ENCODE peak calls at places on chromosomes 3 and 15, in five cellular contexts. One of them, this sample, is unnamed.

GRCh38 chr3:115007966-115008365 is 139.1 kb downstream of the ZBTB20 start:
- DNase-seq in breast epithelium: no peak
- DNase-seq in tibial nerve: no peak
- DNase-seq in prostate gland: no peak
- DNase-seq in HCT116: no peak
- DNase-seq in this sample: no peak

GRCh38 chr3:11717768-11718581 is 74.3 kb upstream of the VGLL4 start:
- DNase-seq in breast epithelium: no peak
- DNase-seq in tibial nerve: no peak
- DNase-seq in prostate gland: no peak
- DNase-seq in HCT116: no peak
- DNase-seq in this sample: peak

GRCh38 chr3:46667061-46667621 is 26.3 kb downstream of the ALS2CL start:
- DNase-seq in breast epithelium: peak
- DNase-seq in tibial nerve: no peak
- DNase-seq in prostate gland: no peak
- DNase-seq in HCT116: no peak
- DNase-seq in this sample: no peak

GRCh38 chr3:12471228-12471627 is 13.1 kb upstream of the TSEN2 start:
- DNase-seq in breast epithelium: no peak
- DNase-seq in tibial nerve: no peak
- DNase-seq in prostate gland: no peak
- DNase-seq in HCT116: peak
- DNase-seq in this sample: no peak

GRCh38 chr3:13581485-13582365 is 32.8 kb downstream of the FBLN2 start:
- DNase-seq in breast epithelium: no peak
- DNase-seq in tibial nerve: no peak
- DNase-seq in prostate gland: no peak
- DNase-seq in HCT116: no peak
- DNase-seq in this sample: peak

GRCh38 chr3:122392868-122393844 is 9.2 kb downstream of the FAM162A start:
- DNase-seq in breast epithelium: no peak
- DNase-seq in tibial nerve: no peak
- DNase-seq in prostate gland: no peak
- DNase-seq in HCT116: no peak
- DNase-seq in this sample: no peak

GRCh38 chr15:90598053-90598577 is 68.4 kb downstream of the CRTC3 start:
- DNase-seq in breast epithelium: no peak
- DNase-seq in tibial nerve: peak
- DNase-seq in prostate gland: no peak
- DNase-seq in HCT116: no peak
- DNase-seq in this sample: peak

GRCh38 chr3:2098398-2099027 is at the start of gene CNTN4:
- DNase-seq in breast epithelium: peak
- DNase-seq in tibial nerve: peak
- DNase-seq in prostate gland: peak
- DNase-seq in HCT116: no peak
- DNase-seq in this sample: peak

GRCh38 chr3:3302964-3303363 is 123.5 kb upstream of the CRBN start:
- DNase-seq in breast epithelium: no peak
- DNase-seq in tibial nerve: no peak
- DNase-seq in prostate gland: no peak
- DNase-seq in HCT116: no peak
- DNase-seq in this sample: no peak

GRCh38 chr15:51085764-51086163 is 8.9 kb downstream of the TNFAIP8L3 start:
- DNase-seq in breast epithelium: no peak
- DNase-seq in tibial nerve: no peak
- DNase-seq in prostate gland: no peak
- DNase-seq in HCT116: no peak
- DNase-seq in this sample: no peak

GRCh38 chr3:136919799-136920580 is 37.8 kb upstream of the IL20RB start:
- DNase-seq in breast epithelium: no peak
- DNase-seq in tibial nerve: no peak
- DNase-seq in prostate gland: no peak
- DNase-seq in HCT116: no peak
- DNase-seq in this sample: no peak

GRCh38 chr15:73125219-73125618 is 73.0 kb downstream of the NEO1 start:
- DNase-seq in breast epithelium: no peak
- DNase-seq in tibial nerve: no peak
- DNase-seq in prostate gland: no peak
- DNase-seq in HCT116: no peak
- DNase-seq in this sample: no peak

GRCh38 chr15:68833734-68834334 is 13.1 kb upstream of the ANP32A start:
- DNase-seq in breast epithelium: no peak
- DNase-seq in tibial nerve: no peak
- DNase-seq in prostate gland: no peak
- DNase-seq in HCT116: no peak
- DNase-seq in this sample: no peak

GRCh38 chr3:51967384-51968174 is at the start of gene PCBP4:
- DNase-seq in breast epithelium: peak
- DNase-seq in tibial nerve: peak
- DNase-seq in prostate gland: peak
- DNase-seq in HCT116: no peak
- DNase-seq in this sample: peak

GRCh38 chr3:159899198-159899597 is 89.4 kb upstream of the IL12A start:
- DNase-seq in breast epithelium: no peak
- DNase-seq in tibial nerve: no peak
- DNase-seq in prostate gland: no peak
- DNase-seq in HCT116: no peak
- DNase-seq in this sample: no peak

GRCh38 chr3:13073042-13073906 is at the start of gene IQSEC1:
- DNase-seq in breast epithelium: no peak
- DNase-seq in tibial nerve: no peak
- DNase-seq in prostate gland: peak
- DNase-seq in HCT116: no peak
- DNase-seq in this sample: peak

GRCh38 chr15:48966595-48967301 is 3.0 kb upstream of the SHC4 start:
- DNase-seq in breast epithelium: no peak
- DNase-seq in tibial nerve: no peak
- DNase-seq in prostate gland: no peak
- DNase-seq in HCT116: no peak
- DNase-seq in this sample: no peak

GRCh38 chr15:39077998-39078397 is 502.9 kb upstream of the THBS1 start:
- DNase-seq in breast epithelium: no peak
- DNase-seq in tibial nerve: no peak
- DNase-seq in prostate gland: no peak
- DNase-seq in HCT116: no peak
- DNase-seq in this sample: no peak
- TF ChIP-seq POLR2A in breast epithelium: no peak
- TF ChIP-seq POLR2A in tibial nerve: no peak
- TF ChIP-seq POLR2A in prostate gland: no peak
- TF ChIP-seq POLR2A in HCT116: no peak
- TF ChIP-seq POLR2A in this sample: no peak

DNA sequence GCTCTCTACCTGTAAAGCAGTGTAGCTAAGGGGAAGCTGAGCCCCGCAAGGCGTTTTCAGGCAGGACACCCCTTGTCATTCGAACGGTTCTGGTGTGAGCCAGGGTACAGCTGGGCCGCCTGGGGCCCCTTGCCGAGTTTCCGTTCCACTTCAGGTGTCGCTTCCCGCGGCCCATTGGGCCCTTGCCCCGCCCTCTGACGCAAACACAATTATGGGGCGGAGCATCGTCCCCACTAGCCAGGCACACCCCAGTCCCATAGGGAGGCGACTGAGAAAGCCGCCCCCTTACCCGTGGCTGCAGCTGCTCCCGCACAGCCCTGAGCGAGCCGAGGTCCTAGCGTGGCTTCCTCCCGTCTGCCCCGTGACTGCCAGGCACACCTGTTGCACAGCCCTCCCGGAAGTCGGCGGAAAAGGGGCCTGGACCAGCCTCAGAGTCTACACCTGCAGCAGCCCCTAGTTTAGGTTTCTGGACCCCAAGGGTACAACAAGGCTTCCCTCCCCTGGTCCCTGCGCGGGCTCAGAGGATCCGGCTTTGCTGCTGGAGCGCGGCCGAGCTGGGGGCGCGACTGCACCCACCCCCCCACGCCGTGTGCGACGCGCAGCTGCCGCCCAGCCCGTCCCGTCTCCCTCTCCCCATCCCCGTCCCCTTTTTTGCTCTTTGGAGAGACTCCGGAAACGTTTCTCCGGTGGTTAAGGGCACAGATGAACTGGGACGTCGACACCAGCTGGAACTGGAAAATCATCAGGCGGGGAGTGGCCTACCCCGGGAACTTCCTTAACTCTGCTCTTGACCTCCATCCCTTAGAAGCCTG is at the start of gene PLSCR2:
- DNase-seq in breast epithelium: peak
- DNase-seq in tibial nerve: peak
- DNase-seq in prostate gland: peak
- DNase-seq in HCT116: no peak
- DNase-seq in this sample: peak
- TF ChIP-seq POLR2A in breast epithelium: no peak
- TF ChIP-seq POLR2A in tibial nerve: peak
- TF ChIP-seq POLR2A in prostate gland: peak
- TF ChIP-seq POLR2A in HCT116: no peak
- TF ChIP-seq POLR2A in this sample: no peak

DNA sequence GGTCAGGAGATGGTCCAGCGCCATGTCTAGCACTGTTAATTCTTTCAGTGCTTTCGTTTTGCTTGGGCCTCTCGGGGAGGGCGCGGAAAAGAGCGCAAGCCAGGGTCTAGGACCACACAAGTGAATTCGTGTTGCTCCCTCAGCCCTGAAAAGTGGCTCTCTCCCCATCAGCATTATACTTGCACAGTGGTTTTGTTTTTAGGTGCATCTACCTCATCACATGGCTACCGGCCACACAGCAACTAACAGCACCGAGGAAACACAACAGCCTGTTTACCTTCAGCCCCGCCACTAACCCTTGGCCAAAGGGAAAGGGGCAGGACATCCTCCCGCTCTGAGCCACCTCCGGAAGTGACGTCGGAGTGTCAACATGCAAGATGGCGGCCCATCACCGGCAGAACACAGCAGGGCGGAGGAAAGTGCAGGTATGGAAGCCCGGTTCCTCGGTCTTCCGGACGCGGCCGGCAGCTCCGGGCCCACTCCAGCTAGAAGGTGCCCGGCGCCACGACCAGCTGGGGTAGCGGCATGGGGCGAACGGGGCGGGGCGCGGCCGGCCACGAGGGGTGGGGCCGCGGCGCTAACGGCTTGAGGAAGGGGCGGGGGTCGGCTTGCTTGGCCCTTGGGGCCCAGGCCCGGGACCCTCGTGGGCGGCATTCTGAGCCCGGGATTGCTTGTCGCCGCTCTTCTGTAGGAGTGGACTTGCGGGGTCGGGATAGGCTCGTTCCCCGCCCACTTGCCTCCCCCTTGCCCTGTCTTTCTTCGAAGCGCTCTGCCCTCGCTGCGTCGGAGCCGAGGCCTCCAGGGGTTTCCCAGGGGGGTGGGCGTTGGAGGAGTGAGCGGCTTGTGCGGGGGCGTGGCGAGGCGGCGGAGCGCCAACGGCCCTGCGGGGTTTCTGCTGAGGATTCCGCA is at the start of the genes SCN11A and WDR48:
- DNase-seq in breast epithelium: peak
- DNase-seq in tibial nerve: peak
- DNase-seq in prostate gland: peak
- DNase-seq in HCT116: peak
- DNase-seq in this sample: peak
- TF ChIP-seq POLR2A in breast epithelium: peak
- TF ChIP-seq POLR2A in tibial nerve: peak
- TF ChIP-seq POLR2A in prostate gland: peak
- TF ChIP-seq POLR2A in HCT116: peak
- TF ChIP-seq POLR2A in this sample: peak

DNA sequence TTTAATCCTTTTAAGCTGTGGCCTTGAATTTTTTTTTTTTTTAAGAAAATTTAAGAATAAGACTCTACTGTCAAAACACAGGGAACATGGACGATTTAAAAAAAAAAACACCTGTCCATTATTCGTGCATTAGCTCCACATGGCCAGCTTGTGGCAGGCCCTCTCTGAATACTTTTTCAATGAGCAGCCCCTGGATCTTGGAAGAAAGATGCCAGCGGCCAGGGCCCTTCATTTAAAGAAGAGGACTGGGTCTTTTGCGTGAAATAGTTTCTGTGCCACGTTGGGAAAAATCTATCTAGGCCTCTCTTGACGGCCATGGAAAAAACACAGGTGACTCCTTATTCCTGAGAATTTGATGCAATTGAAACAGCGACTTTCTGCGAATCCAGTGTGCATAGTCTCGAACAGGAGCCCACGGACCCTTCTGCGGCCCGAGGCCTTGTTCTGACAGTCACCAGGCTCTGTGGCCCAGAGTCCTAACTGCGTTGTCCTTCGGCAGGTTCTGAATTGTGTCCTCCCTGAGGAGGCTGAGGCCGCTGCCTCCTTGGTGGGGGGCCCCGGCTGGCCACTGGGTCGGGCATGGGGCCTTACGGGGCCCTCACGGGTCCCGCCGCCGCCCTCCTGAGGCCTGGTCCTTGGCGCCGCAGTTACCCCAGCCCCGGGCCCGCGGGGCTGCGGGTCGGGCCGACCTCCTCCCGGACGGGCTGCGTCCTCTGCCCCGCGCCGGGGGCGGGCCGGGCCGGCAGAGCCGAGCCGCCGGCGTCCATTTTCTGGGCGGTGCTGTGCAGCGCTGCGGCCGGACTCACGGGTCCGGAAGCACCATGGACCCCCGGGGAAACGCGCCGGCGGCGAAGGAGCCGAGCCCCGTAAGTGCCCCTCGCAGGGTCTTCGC is 33.5 kb downstream of the ZBTB38 start:
- DNase-seq in breast epithelium: no peak
- DNase-seq in tibial nerve: no peak
- DNase-seq in prostate gland: no peak
- DNase-seq in HCT116: no peak
- DNase-seq in this sample: peak
- TF ChIP-seq POLR2A in breast epithelium: no peak
- TF ChIP-seq POLR2A in tibial nerve: no peak
- TF ChIP-seq POLR2A in prostate gland: peak
- TF ChIP-seq POLR2A in HCT116: no peak
- TF ChIP-seq POLR2A in this sample: no peak

DNA sequence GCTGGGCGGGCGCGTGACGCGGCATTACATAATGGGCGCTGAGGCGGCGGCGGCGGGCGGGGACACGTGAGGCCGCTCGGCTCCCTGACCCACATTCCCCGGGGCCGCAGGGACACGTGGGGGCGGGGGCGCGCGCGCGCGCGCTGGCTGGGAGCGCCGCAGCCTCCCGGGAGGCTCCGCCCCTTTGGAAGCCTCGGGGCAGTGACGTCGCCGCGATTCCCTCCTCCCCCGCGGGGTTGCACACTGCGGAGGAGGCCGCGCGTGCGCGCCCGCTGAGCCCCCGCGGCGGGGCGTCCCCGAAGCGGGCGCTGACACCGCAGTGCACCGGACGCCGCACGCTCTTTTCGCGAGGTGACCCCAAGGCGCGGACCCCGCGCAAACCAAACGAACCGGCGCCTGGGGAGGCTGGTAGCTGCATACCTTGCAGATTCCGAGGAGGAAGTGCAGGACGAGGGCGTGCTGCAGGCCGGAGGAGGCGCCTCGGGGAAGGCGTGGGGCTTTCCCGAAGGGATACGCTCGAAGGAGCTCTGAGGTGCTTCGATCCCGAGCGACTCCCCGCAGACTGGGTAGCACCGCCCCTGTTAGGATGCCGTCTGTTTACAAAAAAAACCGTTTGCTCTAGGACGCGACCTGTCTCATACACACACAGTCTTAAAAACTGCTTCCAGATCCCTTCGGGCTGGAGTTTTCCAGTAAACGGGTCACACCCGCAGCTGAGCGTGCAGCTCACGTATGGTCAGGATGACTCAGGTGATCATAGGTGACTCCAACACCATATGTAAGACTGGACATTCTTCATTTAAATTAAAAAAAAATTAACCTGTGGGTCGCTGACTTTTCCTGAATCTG is 1.0 kb downstream of the NR1D2 start:
- DNase-seq in breast epithelium: peak
- DNase-seq in tibial nerve: peak
- DNase-seq in prostate gland: peak
- DNase-seq in HCT116: peak
- DNase-seq in this sample: peak
- TF ChIP-seq POLR2A in breast epithelium: peak
- TF ChIP-seq POLR2A in tibial nerve: peak
- TF ChIP-seq POLR2A in prostate gland: peak
- TF ChIP-seq POLR2A in HCT116: no peak
- TF ChIP-seq POLR2A in this sample: no peak

This sample was measured in testis.